ENCODE peak calls at places on chromosomes 13 and 19, in six cellular contexts. C is right cardiac atrium, Z is lung, V is heart right ventricle, W is brain microvascular endothelial cell, S is H7. Y is an unnamed sample.

GRCh38 chr13:44819245-44819644 is 170.0 kb downstream of the NUFIP1 start:
- DNase-seq in C (no peak), Z (no peak), V (no peak), W (peak; percentile 70), S (no peak), Y (no peak)

GRCh38 chr13:35474551-35474950 is 1.9 kb downstream of the MAB21L1 start:
- DNase-seq in C (no peak), Z (no peak), V (no peak), W (no peak), S (peak; percentile 14), Y (no peak)

GRCh38 chr19:46009530-46010510 is 13.0 kb downstream of the PGLYRP1 start:
- DNase-seq in C (peak; percentile 59), Z (peak; percentile 74), V (peak; percentile 65), W (peak; percentile 77), S (peak; percentile 89), Y (peak; percentile 72)

GRCh38 chr13:106468207-106468606 is 67.3 kb downstream of the EFNB2 start:
- DNase-seq in C (no peak), Z (no peak), V (peak; percentile 54), W (no peak), S (no peak), Y (no peak)

GRCh38 chr19:18424122-18424889 is 5.1 kb downstream of the SSBP4 start:
- DNase-seq in C (no peak), Z (no peak), V (no peak), W (no peak), S (peak; percentile 74), Y (no peak)

GRCh38 chr13:79671420-79671819 is 190.5 kb downstream of the NDFIP2 start:
- DNase-seq in C (no peak), Z (no peak), V (no peak), W (no peak), S (no peak), Y (no peak)

GRCh38 chr19:16541526-16542044 is 652 bp downstream of the CHERP start:
- DNase-seq in C (no peak), Z (no peak), V (no peak), W (peak; percentile 17), S (peak; percentile 51), Y (no peak)

GRCh38 chr13:30319703-30320102 is 12.4 kb upstream of the KATNAL1 start:
- DNase-seq in C (peak; percentile 44), Z (no peak), V (no peak), W (no peak), S (no peak), Y (no peak)

GRCh38 chr13:42685762-42686560 is 95.4 kb upstream of the FAM216B start:
- DNase-seq in C (no peak), Z (no peak), V (no peak), W (no peak), S (no peak), Y (no peak)

GRCh38 chr13:20353973-20354372 is 121.9 kb upstream of the GJB6 start:
- DNase-seq in C (no peak), Z (no peak), V (no peak), W (no peak), S (no peak), Y (no peak)

GRCh38 chr13:44904982-44905381 is 84.3 kb downstream of the NUFIP1 start:
- DNase-seq in C (peak; percentile 64), Z (peak; percentile 38), V (peak; percentile 28), W (peak; percentile 97), S (no peak), Y (peak; percentile 34)

GRCh38 chr19:55528030-55528801 is 8.7 kb downstream of the SBK2 start:
- DNase-seq in C (no peak), Z (no peak), V (no peak), W (no peak), S (peak; percentile 58), Y (no peak)

GRCh38 chr13:24660023-24660806 is 20.0 kb upstream of the ATP12A start:
- DNase-seq in C (no peak), Z (no peak), V (no peak), W (no peak), S (no peak), Y (no peak)

GRCh38 chr13:53060840-53061485 is 32.4 kb downstream of the OLFM4 start:
- DNase-seq in C (no peak), Z (no peak), V (no peak), W (no peak), S (no peak), Y (no peak)

GRCh38 chr13:111022241-111022640 is 92.9 kb upstream of the ARHGEF7 start:
- DNase-seq in C (no peak), Z (no peak), V (no peak), W (no peak), S (no peak), Y (no peak)

GRCh38 chr19:13215572-13216380 is 65.6 kb downstream of the IER2 start:
- DNase-seq in C (no peak), Z (no peak), V (no peak), W (no peak), S (no peak), Y (no peak)

GRCh38 chr19:2491130-2491801 is 15.3 kb downstream of the GADD45B start:
- DNase-seq in C (no peak), Z (peak; percentile 85), V (no peak), W (peak; percentile 91), S (peak; percentile 35), Y (no peak)

GRCh38 chr19:33622505-33622808 is 704 bp downstream of the CHST8 start:
- DNase-seq in C (no peak), Z (no peak), V (no peak), W (no peak), S (peak; percentile 83), Y (no peak)

GRCh38 chr13:36135876-36136275 is 4.7 kb upstream of the DCLK1 start:
- DNase-seq in C (no peak), Z (no peak), V (no peak), W (no peak), S (no peak), Y (no peak)

GRCh38 chr19:11322269-11323024 is 17.0 kb downstream of the RAB3D start:
- DNase-seq in C (no peak), Z (no peak), V (no peak), W (no peak), S (no peak), Y (no peak)

GRCh38 chr13:62119739-62120700 is 704.4 kb upstream of the PCDH20 start:
- DNase-seq in C (no peak), Z (no peak), V (no peak), W (no peak), S (peak; percentile 5), Y (no peak)

GRCh38 chr19:15248648-15249559 is 16.7 kb upstream of the EPHX3 start:
- DNase-seq in C (peak; percentile 93), Z (peak; percentile 64), V (peak; percentile 86), W (peak; percentile 86), S (no peak), Y (peak; percentile 89)

GRCh38 chr19:4088065-4088679 is 21.5 kb upstream of the ZBTB7A start:
- DNase-seq in C (no peak), Z (no peak), V (no peak), W (no peak), S (no peak), Y (no peak)

GRCh38 chr13:112057736-112058518 is 9.0 kb upstream of the SOX1 start:
- DNase-seq in C (no peak), Z (no peak), V (no peak), W (no peak), S (peak; percentile 87), Y (no peak)

GRCh38 chr13:97224544-97225324 is 2.6 kb downstream of the MBNL2 start:
- DNase-seq in C (no peak), Z (no peak), V (no peak), W (peak; percentile 69), S (no peak), Y (no peak)

GRCh38 chr13:98265669-98266551 is 88.8 kb upstream of the RNF113B start:
- DNase-seq in C (no peak), Z (no peak), V (no peak), W (no peak), S (no peak), Y (peak; percentile 44)

GRCh38 chr13:94327318-94327717 is 152.2 kb downstream of the DCT start:
- DNase-seq in C (no peak), Z (no peak), V (no peak), W (no peak), S (no peak), Y (no peak)

GRCh38 chr19:34838753-34839431 is 65.9 kb upstream of the ZNF599 start:
- DNase-seq in C (peak; percentile 22), Z (no peak), V (peak; percentile 33), W (no peak), S (peak; percentile 76), Y (no peak)

GRCh38 chr13:35475131-35475959 is 1.1 kb downstream of the MAB21L1 start:
- DNase-seq in C (peak; percentile 42), Z (no peak), V (peak; percentile 56), W (peak; percentile 7), S (peak; percentile 63), Y (peak; percentile 40)

GRCh38 chr13:32264407-32264806 is 50.8 kb downstream of the ZAR1L start:
- DNase-seq in C (peak; percentile 80), Z (peak; percentile 38), V (peak; percentile 69), W (peak; percentile 54), S (no peak), Y (peak; percentile 35)

GRCh38 chr13:110273254-110273653 is 33.7 kb downstream of the COL4A1 start:
- DNase-seq in C (no peak), Z (no peak), V (no peak), W (no peak), S (no peak), Y (no peak)

GRCh38 chr19:5103061-5103701 is 134.3 kb downstream of the KDM4B start:
- DNase-seq in C (peak; percentile 78), Z (no peak), V (peak; percentile 70), W (no peak), S (no peak), Y (peak; percentile 93)

GRCh38 chr13:113991191-113991669 is 17.4 kb upstream of the C13orf46 start:
- DNase-seq in C (no peak), Z (no peak), V (peak; percentile 8), W (no peak), S (no peak), Y (no peak)